ENCODE peak calls at places on chromosome 2, in six cellular contexts. T, Q, M, X, A and F are unnamed samples.

GRCh38 chr2:47039502-47039870 is 115.6 kb downstream of the STPG4 start:
- DNase-seq in T (no peak), Q (no peak), M (no peak), X (no peak), A (no peak), F (no peak)

GRCh38 chr2:25032094-25032493 is 9.8 kb upstream of the EFR3B start:
- DNase-seq in T (no peak), Q (no peak), M (no peak), X (no peak), A (no peak), F (no peak)

GRCh38 chr2:178238144-178238521 is 43.8 kb downstream of the OSBPL6 start:
- DNase-seq in T (no peak), Q (no peak), M (no peak), X (no peak), A (no peak), F (no peak)

GRCh38 chr2:239113164-239113563 is 265.3 kb downstream of the TWIST2 start:
- DNase-seq in T (no peak), Q (peak; percentile 56), M (no peak), X (peak; percentile 25), A (no peak), F (no peak)

GRCh38 chr2:85933753-85934594 is 45.2 kb upstream of the ST3GAL5 start:
- DNase-seq in T (no peak), Q (no peak), M (no peak), X (no peak), A (no peak), F (no peak)

GRCh38 chr2:26399781-26400376 is 1.8 kb upstream of the DRC1 start:
- DNase-seq in T (no peak), Q (no peak), M (no peak), X (no peak), A (no peak), F (no peak)

GRCh38 chr2:96507957-96508520 is 2.9 kb upstream of the NEURL3 start:
- DNase-seq in T (no peak), Q (peak; percentile 62), M (peak; percentile 97), X (peak; percentile 91), A (peak; percentile 77), F (peak; percentile 94)

GRCh38 chr2:239544846-239545465 is 144.1 kb upstream of the HDAC4 start:
- DNase-seq in T (no peak), Q (no peak), M (no peak), X (no peak), A (no peak), F (no peak)

GRCh38 chr2:226791487-226792081 is 8.0 kb downstream of the IRS1 start:
- DNase-seq in T (peak; percentile 19), Q (peak; percentile 82), M (peak; percentile 99), X (peak; percentile 96), A (peak; percentile 92), F (peak; percentile 97)

GRCh38 chr2:25347205-25347815 is 5.6 kb upstream of the DNMT3A start:
- DNase-seq in T (no peak), Q (no peak), M (no peak), X (peak; percentile 4), A (no peak), F (no peak)

GRCh38 chr2:238551091-238551490 is 124.4 kb downstream of the ASB1 start:
- DNase-seq in T (no peak), Q (no peak), M (no peak), X (no peak), A (no peak), F (no peak)

GRCh38 chr2:45300026-45300750 is 290.9 kb upstream of the SIX2 start:
- DNase-seq in T (no peak), Q (no peak), M (no peak), X (no peak), A (peak; percentile 38), F (no peak)

GRCh38 chr2:105731511-105731910 is 13.2 kb upstream of the NCK2 start:
- DNase-seq in T (no peak), Q (no peak), M (no peak), X (no peak), A (no peak), F (no peak)

GRCh38 chr2:96091711-96092579 is 24.4 kb downstream of the ADRA2B start:
- DNase-seq in T (no peak), Q (no peak), M (no peak), X (no peak), A (peak; percentile 63), F (peak; percentile 87)

GRCh38 chr2:207767461-207768167 is 2.1 kb downstream of the FZD5 start:
- DNase-seq in T (no peak), Q (peak; percentile 33), M (peak; percentile 82), X (no peak), A (peak; percentile 59), F (no peak)

GRCh38 chr2:237922641-237923361 is 44.0 kb upstream of the UBE2F start:
- DNase-seq in T (no peak), Q (peak; percentile 68), M (no peak), X (no peak), A (peak; percentile 63), F (no peak)

GRCh38 chr2:171432206-171432968 is 1.4 kb downstream of the METTL8 start:
- DNase-seq in T (no peak), Q (no peak), M (no peak), X (no peak), A (no peak), F (no peak)

GRCh38 chr2:207215300-207215699 is 49.6 kb upstream of the KLF7 start:
- DNase-seq in T (no peak), Q (no peak), M (no peak), X (no peak), A (no peak), F (no peak)

GRCh38 chr2:50782543-50782942 is 249.4 kb downstream of the NRXN1 start:
- DNase-seq in T (no peak), Q (no peak), M (no peak), X (no peak), A (no peak), F (no peak)

GRCh38 chr2:55871637-55872036 is 51.9 kb downstream of the EFEMP1 start:
- DNase-seq in T (no peak), Q (no peak), M (no peak), X (no peak), A (no peak), F (no peak)

GRCh38 chr2:207887570-207887969 is 117.9 kb upstream of the FZD5 start:
- DNase-seq in T (no peak), Q (no peak), M (no peak), X (no peak), A (no peak), F (no peak)

GRCh38 chr2:20091305-20091991 is 40.0 kb upstream of the LAPTM4A start:
- DNase-seq in T (no peak), Q (peak; percentile 75), M (no peak), X (no peak), A (peak; percentile 31), F (peak; percentile 96)
- TF ChIP-seq POLR2A in T (no peak), Q (no peak), M (no peak), X (no peak), A (no peak), F (no peak)

GRCh38 chr2:11688222-11689069 is 18.5 kb upstream of the NTSR2 start:
- DNase-seq in T (peak; percentile 9), Q (peak; percentile 78), M (peak; percentile 83), X (peak; percentile 91), A (peak; percentile 79), F (peak; percentile 96)
- TF ChIP-seq POLR2A in T (no peak), Q (no peak), M (peak; percentile 13), X (no peak), A (no peak), F (no peak)

GRCh38 chr2:162312853-162313252 is 5.6 kb downstream of the IFIH1 start:
- DNase-seq in T (no peak), Q (no peak), M (no peak), X (no peak), A (no peak), F (no peak)

GRCh38 chr2:162316590-162316989 is 1.9 kb downstream of the IFIH1 start:
- DNase-seq in T (no peak), Q (no peak), M (no peak), X (no peak), A (no peak), F (no peak)

GRCh38 chr2:162317058-162317742 is 1.3 kb downstream of the IFIH1 start:
- DNase-seq in T (no peak), Q (no peak), M (no peak), X (no peak), A (no peak), F (no peak)

GRCh38 chr2:162317910-162318279 is 589 bp downstream of the IFIH1 start:
- DNase-seq in T (no peak), Q (peak; percentile 39), M (peak; percentile 62), X (peak; percentile 67), A (peak; percentile 45), F (peak; percentile 22)

DNA sequence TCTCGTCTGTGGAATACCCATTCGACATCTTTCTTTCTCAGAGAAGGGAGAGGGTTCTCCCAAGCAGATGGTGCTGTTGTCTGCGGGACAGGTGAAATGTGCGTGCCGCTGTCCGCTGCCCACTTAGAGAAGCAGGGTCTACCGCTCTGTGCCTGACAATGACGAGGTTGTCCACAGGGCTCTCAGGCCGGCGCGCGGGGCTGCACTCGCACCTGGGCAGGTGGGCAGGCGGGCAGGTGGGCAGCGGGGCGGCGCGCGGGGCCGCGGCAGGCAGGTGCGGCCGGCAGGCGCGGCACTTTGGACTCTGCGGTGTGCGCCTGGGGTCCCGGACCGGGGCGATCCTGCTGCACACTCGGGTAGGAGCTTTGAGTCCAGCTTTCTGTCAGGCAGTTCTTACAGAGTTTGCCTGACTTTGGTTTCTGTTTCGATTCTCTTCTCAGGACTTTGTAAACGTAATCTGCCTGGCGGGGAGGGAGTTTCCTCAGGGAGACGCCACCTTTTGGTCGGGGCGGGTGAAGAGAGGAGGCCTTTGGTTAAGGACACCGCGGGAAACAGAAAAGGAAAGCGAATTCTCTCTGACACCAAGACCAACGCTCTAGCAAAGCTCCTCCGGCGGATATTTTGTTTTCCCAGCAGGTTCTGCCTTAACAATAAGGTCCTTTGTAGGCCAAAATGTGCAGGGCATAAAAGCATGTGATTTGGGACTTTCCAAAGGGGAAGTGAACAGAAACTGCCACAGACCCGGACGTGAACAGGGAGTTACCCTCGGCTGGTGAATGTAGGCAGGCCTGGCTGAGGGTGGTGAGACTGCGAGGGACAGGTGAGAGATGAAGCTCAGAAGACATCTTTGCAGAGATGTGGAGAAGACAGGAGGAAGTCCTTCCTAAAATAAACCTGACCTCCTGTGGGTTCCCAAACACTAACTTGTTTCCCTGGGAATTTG is at the start of gene IFIH1:
- DNase-seq in T (peak; percentile 94), Q (peak; percentile 93), M (peak; percentile 91), X (peak; percentile 79), A (peak; percentile 91), F (peak; percentile 94)
- TF ChIP-seq POLR2A in T (peak; percentile 80), Q (peak; percentile 65), M (peak; percentile 71), X (no peak), A (peak; percentile 26), F (no peak)

DNA sequence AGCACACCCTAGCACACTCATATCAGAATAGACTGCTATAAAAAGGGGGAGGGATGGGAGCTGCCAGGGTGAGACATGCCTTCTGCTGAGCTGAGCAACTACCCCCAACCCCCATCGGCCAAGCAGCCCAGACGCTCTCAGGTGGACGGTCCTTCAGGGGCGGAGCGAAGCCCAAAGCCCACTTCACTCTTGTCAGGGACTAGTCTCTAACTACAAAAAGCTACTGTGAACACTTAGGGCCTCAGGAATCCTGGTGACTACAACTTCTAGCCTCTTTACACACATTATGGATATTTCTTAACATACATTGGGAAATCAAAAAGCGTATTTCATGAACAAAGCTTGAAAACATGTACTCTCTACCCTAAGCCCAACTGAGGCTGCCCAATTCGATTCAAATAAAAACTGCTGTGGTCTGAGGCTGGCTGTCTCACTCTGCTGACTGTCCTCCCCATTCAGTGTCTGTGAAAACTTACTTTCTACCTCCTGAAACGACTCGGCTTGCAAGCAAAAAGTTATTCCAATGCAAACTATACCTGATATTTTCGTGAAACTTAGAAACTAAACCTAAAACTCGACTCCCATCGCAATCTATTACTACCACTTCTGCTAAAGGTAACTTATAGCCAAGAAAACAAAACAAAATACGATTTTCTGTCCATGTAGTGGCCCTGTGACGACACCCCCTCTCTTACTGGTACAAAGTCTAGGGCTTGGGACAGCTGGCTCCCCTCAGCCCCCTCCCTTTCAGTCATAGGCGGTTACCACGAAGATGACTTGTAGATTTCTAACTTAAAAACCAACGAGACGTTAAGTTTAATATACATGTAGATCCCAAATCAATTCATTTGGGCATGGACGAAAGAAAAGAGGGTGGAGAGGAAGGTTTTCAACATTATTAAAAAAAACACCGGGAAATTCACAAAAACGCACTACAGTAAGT is 1.2 kb downstream of the SERTAD2 start:
- DNase-seq in T (no peak), Q (peak; percentile 59), M (no peak), X (peak; percentile 64), A (peak; percentile 68), F (peak; percentile 86)
- TF ChIP-seq POLR2A in T (no peak), Q (no peak), M (peak; percentile 59), X (no peak), A (no peak), F (no peak)